ENCODE peak calls at places on chromosomes 13 and 19, in five cellular contexts. M is neuronal stem cell, R is upper lobe of right lung, J is colonic mucosa, C is pancreas. H is an unnamed sample.

GRCh38 chr19:14003279-14004051 is 2.7 kb downstream of the RFX1 start:
- DNase-seq in M (no peak), R (no peak), J (no peak), C (no peak), H (no peak)

GRCh38 chr13:101570410-101570809 is 117.9 kb downstream of the ITGBL1 start:
- DNase-seq in M (no peak), R (no peak), J (no peak), C (no peak), H (no peak)

GRCh38 chr13:37338721-37339120 is 233.3 kb upstream of the CSNK1A1L start:
- DNase-seq in M (no peak), R (no peak), J (no peak), C (no peak), H (no peak)

GRCh38 chr19:49151339-49152217 is 3.6 kb downstream of the HRC start:
- DNase-seq in M (no peak), R (peak; percentile 92), J (peak; percentile 98), C (peak; percentile 96), H (peak; percentile 79)

GRCh38 chr13:111409413-111409812 is 89.0 kb downstream of the TEX29 start:
- DNase-seq in M (no peak), R (no peak), J (no peak), C (no peak), H (no peak)

GRCh38 chr13:110319774-110320509 is 12.9 kb downstream of the COL4A2 start:
- DNase-seq in M (no peak), R (no peak), J (no peak), C (peak; percentile 73), H (no peak)

GRCh38 chr19:35846038-35846668 is 6.2 kb downstream of the NPHS1 start:
- DNase-seq in M (no peak), R (no peak), J (peak; percentile 47), C (no peak), H (no peak)

GRCh38 chr19:6126335-6126974 is 9.0 kb upstream of the ACSBG2 start:
- DNase-seq in M (no peak), R (no peak), J (no peak), C (no peak), H (peak; percentile 78)

GRCh38 chr19:54420068-54420382 is 4.8 kb downstream of the TTYH1 start:
- DNase-seq in M (no peak), R (no peak), J (no peak), C (no peak), H (no peak)

GRCh38 chr13:33119022-33119735 is 103.0 kb downstream of the KL start:
- DNase-seq in M (no peak), R (no peak), J (no peak), C (no peak), H (no peak)

GRCh38 chr19:46356670-46357055 is 9.8 kb downstream of the PPP5C start:
- DNase-seq in M (no peak), R (no peak), J (no peak), C (no peak), H (no peak)

GRCh38 chr19:9757544-9758501 is 10.7 kb downstream of the ZNF846 start:
- DNase-seq in M (no peak), R (no peak), J (no peak), C (no peak), H (no peak)

GRCh38 chr13:66994097-66994496 is 236.0 kb downstream of the PCDH9 start:
- DNase-seq in M (peak; percentile 65), R (peak; percentile 79), J (peak; percentile 39), C (peak; percentile 74), H (peak; percentile 82)

GRCh38 chr13:50788551-50788950 is 54.9 kb downstream of the DLEU7 start:
- DNase-seq in M (no peak), R (no peak), J (no peak), C (no peak), H (no peak)

GRCh38 chr13:94825507-94825906 is 113.2 kb upstream of the SOX21 start:
- DNase-seq in M (peak; percentile 57), R (no peak), J (peak; percentile 28), C (no peak), H (peak; percentile 88)

GRCh38 chr13:113005076-113005865 is 36.3 kb downstream of the MCF2L start:
- DNase-seq in M (no peak), R (no peak), J (no peak), C (no peak), H (no peak)

GRCh38 chr19:28508666-28509065 is 704.3 kb downstream of the UQCRFS1 start:
- DNase-seq in M (no peak), R (no peak), J (no peak), C (no peak), H (no peak)

GRCh38 chr13:19184176-19184575 is 2.6 kb upstream of the TUBA3C start:
- DNase-seq in M (no peak), R (no peak), J (no peak), C (no peak), H (no peak)

GRCh38 chr19:44587863-44588752 is 25.3 kb upstream of the IGSF23 start:
- DNase-seq in M (no peak), R (no peak), J (no peak), C (no peak), H (peak; percentile 94)

GRCh38 chr13:105334211-105334610 is 1201.3 kb downstream of the EFNB2 start:
- DNase-seq in M (no peak), R (no peak), J (no peak), C (no peak), H (no peak)

GRCh38 chr19:49468746-49469447 is 5.1 kb upstream of the FLT3LG start:
- DNase-seq in M (no peak), R (no peak), J (peak; percentile 67), C (no peak), H (peak; percentile 66)

GRCh38 chr13:29566864-29567263 is 28.6 kb downstream of the SLC7A1 start:
- DNase-seq in M (no peak), R (no peak), J (no peak), C (no peak), H (no peak)

GRCh38 chr13:20544186-20544914 is 18.7 kb upstream of the CRYL1 start:
- DNase-seq in M (no peak), R (no peak), J (no peak), C (no peak), H (no peak)

GRCh38 chr13:42553098-42554046 is 20.6 kb upstream of the TNFSF11 start:
- DNase-seq in M (no peak), R (no peak), J (peak; percentile 28), C (no peak), H (peak; percentile 48)

GRCh38 chr13:111304041-111304544 is 16.3 kb upstream of the TEX29 start:
- DNase-seq in M (no peak), R (no peak), J (no peak), C (no peak), H (no peak)

GRCh38 chr19:953501-954271 is 27.9 kb downstream of the ARID3A start:
- DNase-seq in M (no peak), R (no peak), J (no peak), C (no peak), H (peak; percentile 33)

GRCh38 chr19:952049-952679 is 26.3 kb downstream of the ARID3A start:
- DNase-seq in M (no peak), R (no peak), J (no peak), C (no peak), H (no peak)

GRCh38 chr19:954672-955494 is 29.0 kb downstream of the ARID3A start:
- DNase-seq in M (no peak), R (no peak), J (no peak), C (no peak), H (no peak)

GRCh38 chr19:954272-954671 is 28.4 kb downstream of the ARID3A start:
- DNase-seq in M (no peak), R (no peak), J (no peak), C (no peak), H (no peak)

DNA sequence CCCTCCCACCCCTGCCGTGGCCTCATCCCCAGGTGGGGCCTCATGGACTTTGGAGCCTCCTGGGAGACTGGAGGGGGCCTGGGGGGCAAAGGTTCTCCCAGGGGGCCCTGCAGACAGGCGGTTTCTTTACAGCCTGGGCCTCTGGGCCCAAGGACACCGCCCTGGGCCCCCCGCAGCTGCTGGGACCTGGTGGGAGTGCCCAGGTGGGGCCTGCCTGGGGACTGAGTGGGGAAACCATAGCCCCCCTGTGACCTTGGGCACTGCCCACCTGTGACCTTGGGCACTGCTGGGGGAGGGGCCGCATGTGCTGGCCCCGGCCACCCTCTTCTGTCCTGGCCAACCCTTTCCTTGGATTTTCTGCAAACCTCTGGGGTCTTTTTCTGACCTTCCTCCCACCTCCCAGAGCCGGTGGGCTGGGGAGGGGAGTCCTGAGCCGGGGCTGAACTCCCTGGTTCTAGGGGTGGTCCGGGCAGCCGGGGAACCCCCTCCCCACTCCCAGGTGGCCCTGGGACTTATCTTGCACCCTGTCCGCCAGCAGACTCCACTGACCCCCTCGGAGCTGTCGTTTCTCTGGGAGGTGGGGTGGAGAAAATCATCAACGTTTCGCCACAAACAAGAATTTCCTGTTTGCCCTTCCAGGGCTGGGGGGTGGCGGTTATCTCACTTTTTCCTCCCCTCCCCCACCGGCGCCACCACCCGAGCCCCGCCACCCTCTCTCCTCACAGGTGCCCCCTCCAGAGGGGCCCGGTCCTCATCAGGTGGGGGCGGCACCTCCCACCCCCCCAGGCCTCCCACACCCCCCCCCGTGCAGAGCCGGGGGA is 27.1 kb downstream of the ARID3A start:
- DNase-seq in M (no peak), R (no peak), J (peak; percentile 53), C (no peak), H (peak; percentile 59)
- H3K4me1 ChIP-seq in M (peaks cover 35% of the 10 kb centered on the region), R (peaks cover 11% of the 10 kb centered on the region), J (peaks cover 19% of the 10 kb centered on the region), C (peaks cover 9% of the 10 kb centered on the region), H (peaks cover 41% of the 10 kb centered on the region)

GRCh38 chr19:22427587-22428298 is 5.6 kb upstream of the ZNF98 start:
- DNase-seq in M (no peak), R (no peak), J (no peak), C (peak; percentile 64), H (no peak)

GRCh38 chr19:22426901-22427300 is 4.8 kb upstream of the ZNF98 start:
- DNase-seq in M (no peak), R (no peak), J (no peak), C (no peak), H (no peak)

GRCh38 chr19:22422220-22422619 is at the start of gene ZNF98:
- DNase-seq in M (no peak), R (no peak), J (no peak), C (no peak), H (no peak)

DNA sequence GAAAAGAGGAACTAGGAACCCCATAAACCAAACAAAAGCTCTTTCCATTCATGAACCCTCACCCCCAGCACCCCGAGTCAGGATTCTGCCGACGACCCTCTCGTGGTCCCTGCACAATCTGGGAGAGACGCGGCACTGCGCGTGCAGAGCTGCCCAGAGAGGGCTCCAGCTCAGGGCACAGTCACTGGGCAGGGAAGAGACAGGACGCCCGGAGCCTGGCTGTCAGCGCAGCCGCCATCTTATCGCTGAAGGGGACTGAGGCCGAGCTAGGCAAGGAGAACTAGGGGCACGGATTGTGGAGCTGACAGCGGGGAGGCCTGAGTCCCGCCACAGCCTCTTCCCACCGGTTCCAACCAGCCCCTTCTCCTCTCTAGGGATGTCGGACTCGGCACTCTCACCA is 349 bp downstream of the ZNF98 start:
- DNase-seq in M (no peak), R (no peak), J (no peak), C (no peak), H (no peak)
- H3K4me3 ChIP-seq in M (no peak overlapping the region), R (no peak overlapping the region), J (no peak overlapping the region), C (peak overlapping the region; percentile 27), H (no peak overlapping the region)

DNA sequence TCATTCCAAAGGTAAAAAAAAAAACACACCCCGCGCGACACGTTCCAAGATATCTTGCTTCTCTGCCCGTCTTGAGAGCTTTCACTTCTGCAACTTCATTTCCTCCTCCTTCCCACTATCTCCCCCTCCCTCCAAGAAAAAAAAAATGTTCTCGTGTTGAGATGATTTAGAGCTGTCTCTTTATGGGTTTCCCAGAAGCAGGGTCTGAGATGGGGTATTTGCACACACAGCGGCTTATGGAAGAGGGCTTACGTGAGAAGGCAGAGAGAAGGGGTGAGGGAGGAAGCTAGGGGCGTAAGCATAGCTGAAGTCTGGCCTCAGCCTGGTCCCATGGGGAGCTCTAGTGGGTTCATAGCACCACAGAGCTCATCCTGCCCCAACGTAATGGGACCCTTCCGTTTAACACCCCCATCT is 31.3 kb upstream of the USE1 start:
- DNase-seq in M (no peak), R (no peak), J (no peak), C (no peak), H (no peak)
- H3K27ac ChIP-seq in M (no peak overlapping the region), R (peak overlapping the region; percentile 14), J (peak overlapping the region; percentile 21), C (no peak overlapping the region), H (no peak overlapping the region)

GRCh38 chr19:19524053-19524452 is 4.7 kb upstream of the YJEFN3 start:
- DNase-seq in M (no peak), R (no peak), J (no peak), C (no peak), H (no peak)
- H3K4me1 ChIP-seq in M (peaks cover 10% of the 10 kb centered on the region), R (no peaks in the 10 kb centered on the region), J (no peaks in the 10 kb centered on the region), C (no peaks in the 10 kb centered on the region), H (peaks cover 11% of the 10 kb centered on the region)